ENCODE peak calls at places on chromosomes 3 and 15, in eight cellular contexts. F, B, K, H, Y, C, T and Z are unnamed samples.

GRCh38 chr3:27521872-27522265 is 37.7 kb upstream of the SLC4A7 start:
- DNase-seq in F (no peak), B (no peak), K (no peak), H (no peak), Y (no peak), C (no peak), T (no peak), Z (no peak)

GRCh38 chr3:61776390-61776789 is 215.0 kb downstream of the PTPRG start:
- DNase-seq in F (no peak), B (no peak), K (no peak), H (no peak), Y (no peak), C (no peak), T (no peak), Z (no peak)

GRCh38 chr15:61228025-61228901 is 839 bp downstream of the RORA start:
- DNase-seq in F (no peak), B (no peak), K (peak), H (peak), Y (peak), C (no peak), T (no peak), Z (peak)

GRCh38 chr3:134105876-134106556 is 76.3 kb upstream of the SLCO2A1 start:
- DNase-seq in F (no peak), B (no peak), K (no peak), H (no peak), Y (no peak), C (no peak), T (no peak), Z (no peak)

GRCh38 chr3:65713016-65713415 is 325.7 kb downstream of the MAGI1 start:
- DNase-seq in F (no peak), B (no peak), K (no peak), H (no peak), Y (no peak), C (no peak), T (no peak), Z (peak)

GRCh38 chr3:119510690-119511089 is 12.3 kb downstream of the TIMMDC1 start:
- DNase-seq in F (no peak), B (no peak), K (no peak), H (no peak), Y (no peak), C (no peak), T (no peak), Z (no peak)

GRCh38 chr3:171122212-171122611 is 95.7 kb upstream of the SLC2A2 start:
- DNase-seq in F (no peak), B (no peak), K (no peak), H (no peak), Y (no peak), C (no peak), T (no peak), Z (no peak)

GRCh38 chr3:16177962-16178627 is 3.6 kb downstream of the GALNT15 start:
- DNase-seq in F (peak), B (peak), K (peak), H (peak), Y (peak), C (peak), T (peak), Z (peak)

DNA sequence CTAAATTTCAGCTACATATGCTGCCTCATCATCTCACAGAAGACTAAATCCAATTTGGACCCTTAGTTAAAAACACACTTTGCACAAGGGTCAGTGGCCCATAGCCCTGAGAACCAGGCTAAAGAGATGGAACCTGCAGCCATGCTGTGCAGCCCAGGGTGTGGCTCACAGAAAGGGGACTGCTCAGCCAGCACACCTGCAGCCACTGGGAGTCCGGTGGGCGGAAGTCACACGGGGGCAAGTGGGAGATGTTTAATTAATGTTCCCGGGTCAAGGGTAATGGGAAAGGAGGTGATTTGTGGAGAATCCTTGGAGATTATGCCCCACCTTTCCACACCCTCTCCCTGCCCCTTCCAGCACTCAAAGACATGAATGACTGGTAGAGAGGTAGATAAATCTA is 467.4 kb downstream of the EPHB1 start:
- DNase-seq in F (no peak), B (no peak), K (no peak), H (no peak), Y (no peak), C (no peak), T (no peak), Z (no peak)
- TF ChIP-seq POLR2A in F (no peak), B (no peak), K (no peak), H (no peak), Y (no peak), C (no peak), T (no peak), Z (no peak)

GRCh38 chr15:90400759-90401314 is 12.8 kb downstream of the IQGAP1 start:
- DNase-seq in F (peak), B (peak), K (peak), H (peak), Y (peak), C (peak), T (peak), Z (peak)
- TF ChIP-seq POLR2A in F (peak), B (no peak), K (no peak), H (no peak), Y (no peak), C (peak), T (no peak), Z (no peak)

GRCh38 chr15:42584031-42584765 is 8.8 kb downstream of the STARD9 start:
- DNase-seq in F (no peak), B (no peak), K (no peak), H (no peak), Y (no peak), C (no peak), T (no peak), Z (no peak)

GRCh38 chr15:42582569-42583235 is 7.3 kb downstream of the STARD9 start:
- DNase-seq in F (no peak), B (no peak), K (no peak), H (no peak), Y (no peak), C (no peak), T (no peak), Z (no peak)

GRCh38 chr15:42578984-42579537 is 3.7 kb downstream of the STARD9 start:
- DNase-seq in F (no peak), B (no peak), K (no peak), H (no peak), Y (no peak), C (no peak), T (no peak), Z (no peak)

GRCh38 chr15:42577514-42578031 is 2.2 kb downstream of the STARD9 start:
- DNase-seq in F (no peak), B (peak), K (no peak), H (no peak), Y (peak), C (no peak), T (no peak), Z (no peak)

GRCh38 chr15:42581272-42581730 is 5.9 kb downstream of the STARD9 start:
- DNase-seq in F (peak), B (peak), K (peak), H (peak), Y (peak), C (peak), T (peak), Z (peak)
- TF ChIP-seq POLR2A in F (peak), B (no peak), K (peak), H (no peak), Y (peak), C (no peak), T (no peak), Z (no peak)

DNA sequence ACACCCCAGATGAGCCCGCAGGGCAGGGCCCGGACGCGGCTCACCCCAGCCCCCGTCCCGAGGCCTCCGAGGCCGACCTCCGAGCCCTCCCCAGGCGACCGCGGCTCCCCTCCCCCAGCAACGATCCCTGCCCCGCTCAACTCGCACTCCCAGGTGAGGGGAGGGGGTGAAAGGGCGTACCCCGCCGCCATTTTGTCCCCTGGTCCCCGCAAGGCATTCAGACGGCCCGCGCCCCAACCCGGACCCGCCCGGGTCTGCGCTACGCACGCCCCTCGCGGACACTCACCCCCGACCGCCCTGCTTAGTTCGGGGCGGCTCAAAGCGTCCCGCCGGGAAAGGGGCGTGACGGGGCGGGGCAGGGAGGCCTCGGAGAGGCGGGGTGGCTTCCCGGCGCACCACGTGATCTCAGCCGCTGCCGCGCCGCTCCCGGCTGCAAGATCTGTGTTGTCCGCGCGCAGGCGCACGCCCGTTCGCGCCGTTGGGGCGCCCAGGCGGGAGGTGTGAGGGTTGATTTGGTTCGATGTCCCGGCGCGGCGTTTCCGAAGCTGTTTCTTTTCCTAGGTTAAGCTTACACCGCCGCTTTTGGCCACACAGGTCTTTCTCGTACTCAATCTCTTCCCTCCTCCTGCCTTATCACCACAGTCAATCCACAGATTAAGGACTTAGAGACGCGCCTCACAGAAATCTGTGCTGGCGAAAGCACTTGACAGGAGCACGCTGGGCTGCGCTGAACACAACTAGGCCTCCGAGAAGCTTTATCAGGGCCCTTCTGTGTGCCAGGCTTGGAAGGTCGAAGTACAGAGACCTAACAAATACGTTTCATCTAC is at the start of gene SCAPER:
- DNase-seq in F (peak), B (peak), K (peak), H (peak), Y (peak), C (peak), T (peak), Z (peak)
- TF ChIP-seq POLR2A in F (peak), B (peak), K (peak), H (peak), Y (peak), C (no peak), T (no peak), Z (peak)

GRCh38 chr3:149377408-149378111 is at the start of gene TM4SF1:
- DNase-seq in F (peak), B (peak), K (peak), H (peak), Y (peak), C (no peak), T (peak), Z (peak)
- TF ChIP-seq POLR2A in F (peak), B (no peak), K (no peak), H (peak), Y (peak), C (no peak), T (peak), Z (no peak)

DNA sequence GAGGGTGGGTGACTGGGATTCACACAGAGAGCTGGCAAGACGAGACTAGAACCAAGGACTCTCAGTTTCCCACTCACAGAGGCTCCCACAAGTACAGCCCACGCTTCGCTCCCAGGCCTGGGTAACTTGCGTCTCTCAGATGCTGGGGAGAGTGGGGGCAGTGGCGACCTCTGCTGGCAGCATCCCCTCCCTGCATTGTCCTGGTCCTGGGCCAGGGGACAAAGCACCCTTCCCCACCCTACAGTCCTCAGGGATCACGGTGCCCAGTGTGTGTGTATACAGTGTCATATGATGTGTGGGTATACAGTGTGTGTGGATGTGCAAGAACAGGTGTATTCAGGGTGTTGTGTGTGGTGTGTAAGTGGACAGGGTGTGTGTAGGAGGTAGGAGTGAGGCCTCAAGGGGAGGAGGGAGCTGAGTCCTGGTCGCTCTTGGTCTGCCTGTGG is 12.8 kb downstream of the VILL start:
- DNase-seq in F (peak), B (peak), K (peak), H (peak), Y (peak), C (peak), T (peak), Z (peak)
- TF ChIP-seq POLR2A in F (no peak), B (no peak), K (no peak), H (no peak), Y (no peak), C (no peak), T (no peak), Z (no peak)

GRCh38 chr3:101778385-101779046 is 495 bp upstream of the NXPE3 start:
- DNase-seq in F (no peak), B (no peak), K (no peak), H (no peak), Y (no peak), C (no peak), T (no peak), Z (no peak)

GRCh38 chr3:101780661-101781060 is 1.6 kb downstream of the NXPE3 start:
- DNase-seq in F (no peak), B (peak), K (peak), H (peak), Y (no peak), C (no peak), T (no peak), Z (no peak)

GRCh38 chr3:101781166-101781565 is 2.2 kb downstream of the NXPE3 start:
- DNase-seq in F (no peak), B (no peak), K (no peak), H (peak), Y (no peak), C (no peak), T (no peak), Z (no peak)

GRCh38 chr3:101779808-101780366 is 876 bp downstream of the NXPE3 start:
- DNase-seq in F (no peak), B (no peak), K (peak), H (no peak), Y (peak), C (no peak), T (no peak), Z (no peak)

DNA sequence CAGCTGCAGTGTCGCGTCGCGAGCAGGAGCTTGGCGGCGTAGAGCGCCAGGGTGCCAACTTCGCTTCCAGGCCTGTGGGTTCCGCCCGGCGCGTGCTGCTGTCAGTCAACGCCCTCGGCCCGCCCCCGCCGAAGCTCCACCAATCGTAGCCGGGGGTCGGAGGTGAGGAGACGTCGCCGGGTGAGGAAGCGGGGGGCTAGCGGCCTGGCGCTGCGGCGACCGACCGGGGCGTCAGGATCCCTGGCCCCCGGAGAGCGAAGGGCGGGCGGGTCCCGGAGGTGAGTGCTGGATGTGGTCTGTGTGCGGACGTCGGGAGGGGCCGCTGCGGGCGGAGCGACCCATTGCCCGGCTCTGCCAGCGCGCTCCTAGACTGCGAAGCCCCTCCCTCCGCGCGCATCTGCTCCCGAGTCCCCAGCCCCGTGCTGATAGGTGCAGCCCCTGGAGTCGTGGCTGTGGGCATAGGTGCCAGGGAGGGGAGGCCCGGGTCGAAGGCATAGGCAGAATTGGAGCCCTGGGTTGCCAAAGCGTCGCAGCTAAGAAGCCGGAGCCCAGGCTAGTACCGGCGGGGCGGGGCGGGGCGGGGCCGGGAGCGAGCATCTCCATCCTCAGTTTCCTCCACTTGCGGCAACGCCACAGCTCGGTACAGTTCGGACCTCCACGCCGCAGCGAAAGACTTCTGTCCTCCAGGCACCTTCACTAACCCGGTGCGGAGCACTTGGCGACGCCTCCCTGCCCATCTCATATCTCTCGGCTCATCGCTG is at the start of gene NXPE3:
- DNase-seq in F (peak), B (peak), K (peak), H (peak), Y (peak), C (peak), T (peak), Z (peak)
- TF ChIP-seq POLR2A in F (no peak), B (no peak), K (peak), H (peak), Y (peak), C (peak), T (no peak), Z (no peak)

DNA sequence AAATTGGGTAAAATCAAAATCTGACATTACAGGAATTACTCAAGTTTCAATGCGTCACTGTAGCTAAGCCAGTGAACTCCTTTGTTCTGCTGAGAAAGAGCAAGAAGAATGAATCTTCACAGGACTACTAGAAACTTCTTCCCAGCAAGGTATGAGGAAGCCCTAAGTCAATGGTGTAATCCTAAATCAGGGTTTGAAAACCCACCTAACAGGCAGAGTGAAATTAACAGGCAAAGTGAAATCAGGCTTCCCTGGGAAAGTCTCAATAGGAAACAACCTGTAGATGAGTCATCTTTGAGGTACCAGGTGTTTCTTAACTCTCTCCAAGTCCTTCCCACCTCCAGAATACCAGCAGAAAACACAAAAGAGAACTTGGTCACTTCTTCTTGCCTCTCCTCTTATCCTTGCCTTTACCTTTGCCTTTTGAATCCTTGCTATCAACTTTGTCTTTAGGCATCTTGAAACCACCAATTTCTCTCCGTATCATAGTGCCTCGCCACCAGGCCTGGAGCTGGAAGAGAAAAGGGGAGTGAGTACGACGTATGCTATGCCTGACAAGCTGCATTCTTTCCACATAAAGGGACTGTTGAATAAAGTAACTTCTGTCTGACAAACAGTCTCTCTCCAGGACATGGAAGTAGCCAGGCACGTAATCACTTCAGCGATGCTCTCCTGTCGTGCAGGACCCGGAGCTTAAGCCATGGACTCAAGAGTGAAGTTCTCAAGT is 60.6 kb upstream of the RPL35A start:
- DNase-seq in F (no peak), B (no peak), K (no peak), H (no peak), Y (no peak), C (no peak), T (no peak), Z (no peak)
- TF ChIP-seq POLR2A in F (no peak), B (no peak), K (no peak), H (no peak), Y (no peak), C (no peak), T (no peak), Z (no peak)

GRCh38 chr15:75201609-75202250 is at the start of gene C15orf39:
- DNase-seq in F (peak), B (peak), K (peak), H (peak), Y (peak), C (peak), T (peak), Z (peak)

GRCh38 chr15:75200765-75201608 is 695 bp upstream of the C15orf39 start:
- DNase-seq in F (peak), B (peak), K (peak), H (no peak), Y (no peak), C (no peak), T (peak), Z (peak)

GRCh38 chr15:75203017-75203907 is 1.6 kb downstream of the C15orf39 start:
- DNase-seq in F (no peak), B (no peak), K (no peak), H (peak), Y (peak), C (no peak), T (no peak), Z (no peak)

GRCh38 chr15:75203908-75204263 is 2.2 kb downstream of the C15orf39 start:
- DNase-seq in F (no peak), B (no peak), K (no peak), H (no peak), Y (no peak), C (no peak), T (no peak), Z (no peak)

DNA sequence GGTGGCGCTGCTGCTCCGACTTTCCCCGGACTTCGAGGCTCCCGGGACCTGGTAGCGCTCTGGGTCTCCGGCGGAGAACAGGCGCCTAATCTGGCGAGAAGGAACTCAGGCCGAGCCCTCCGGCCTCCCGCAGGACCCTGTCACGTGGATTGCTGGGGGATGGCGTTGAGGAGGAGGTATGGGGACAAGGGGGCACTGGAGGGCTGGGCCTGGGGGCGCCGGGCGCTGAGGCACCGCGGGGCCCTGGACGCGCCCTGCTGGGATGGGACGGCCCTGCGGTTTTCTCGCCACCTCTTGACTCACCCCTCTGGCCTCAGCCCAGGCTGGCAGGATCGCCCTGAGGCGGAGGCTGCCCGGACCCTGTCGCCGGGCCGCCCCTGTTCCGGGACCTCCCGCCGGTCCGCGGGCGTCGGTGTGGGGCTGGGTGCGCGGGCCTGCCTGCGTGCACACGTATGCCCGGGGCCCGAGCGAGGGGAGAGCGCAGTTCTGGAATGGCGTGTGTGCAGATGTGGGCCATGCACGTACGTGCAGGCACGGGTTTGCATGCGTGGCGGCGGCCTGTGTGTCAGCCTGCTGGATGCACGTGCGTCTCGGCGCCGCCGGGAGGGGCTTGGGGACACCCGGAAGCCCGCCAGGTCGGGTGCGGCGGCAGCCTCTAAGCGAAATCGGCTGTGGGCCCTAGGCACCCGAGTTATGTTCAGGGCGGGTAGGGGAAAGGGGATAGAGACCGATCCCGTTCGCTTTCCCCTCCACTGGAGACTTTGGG is 752 bp downstream of the C15orf39 start:
- DNase-seq in F (peak), B (peak), K (peak), H (peak), Y (peak), C (peak), T (peak), Z (peak)
- TF ChIP-seq POLR2A in F (peak), B (no peak), K (peak), H (no peak), Y (peak), C (peak), T (no peak), Z (no peak)